ENCODE peak calls at places on chromosomes 2 and 18, in nine cellular contexts. C, Y, D, N, S, F, H, J and X are unnamed samples.

GRCh38 chr2:240520143-240520973 is 37.4 kb downstream of the ANKMY1 start:
- DNase-seq in N (no peak), C (no peak), F (no peak), Y (peak; percentile 66), S (no peak), J (no peak), H (no peak), D (no peak), X (no peak)

GRCh38 chr2:776038-776437 is 98.8 kb upstream of the TMEM18 start:
- DNase-seq in C (no peak), N (no peak), S (no peak), J (no peak), H (no peak), F (no peak), Y (no peak), D (no peak), X (no peak)

GRCh38 chr2:2234398-2234797 is 96.7 kb downstream of the MYT1L start:
- DNase-seq in D (no peak), N (no peak), H (no peak), C (no peak), J (no peak), Y (no peak), S (no peak), F (no peak), X (no peak)

GRCh38 chr2:35973132-35973736 is 382.3 kb upstream of the CRIM1 start:
- DNase-seq in Y (no peak), C (no peak), D (no peak), H (peak; percentile 31), J (no peak), F (no peak), N (no peak), S (no peak), X (no peak)

GRCh38 chr18:63775166-63775730 is at the start of gene SERPINB7:
- DNase-seq in C (peak; percentile 10), J (no peak), Y (no peak), S (no peak), D (no peak), F (no peak), H (peak; percentile 70), N (no peak), X (no peak)

GRCh38 chr2:219912530-219912929 is 285.1 kb downstream of the SLC4A3 start:
- DNase-seq in S (no peak), C (no peak), F (no peak), J (no peak), D (no peak), N (no peak), Y (no peak), H (peak; percentile 46), X (peak; percentile 69)

GRCh38 chr2:204487447-204488229 is 57.6 kb upstream of the PARD3B start:
- DNase-seq in D (no peak), J (no peak), S (no peak), H (no peak), Y (no peak), C (no peak), N (no peak), F (no peak), X (no peak)

GRCh38 chr18:323253-323622 is 55.4 kb upstream of the THOC1 start:
- DNase-seq in S (peak; percentile 21), Y (no peak), C (no peak), D (no peak), H (peak; percentile 33), N (no peak), J (no peak), F (no peak), X (no peak)

GRCh38 chr2:15793078-15793913 is 147.1 kb upstream of the MYCN start:
- DNase-seq in C (no peak), S (no peak), Y (peak; percentile 42), F (no peak), D (no peak), J (no peak), H (no peak), N (no peak), X (no peak)

GRCh38 chr2:212842544-212843185 is 304.1 kb upstream of the ERBB4 start:
- DNase-seq in F (no peak), C (no peak), J (no peak), S (no peak), N (no peak), D (no peak), Y (no peak), H (peak; percentile 68), X (no peak)

GRCh38 chr2:13050764-13051163 is 334.0 kb downstream of the TRIB2 start:
- DNase-seq in S (no peak), N (no peak), H (no peak), C (no peak), Y (no peak), F (no peak), J (no peak), D (no peak), X (no peak)

GRCh38 chr2:106886916-106887758 is 1.2 kb upstream of the ST6GAL2 start:
- DNase-seq in S (no peak), D (peak; percentile 57), C (no peak), Y (no peak), F (no peak), J (no peak), N (peak; percentile 32), H (peak; percentile 20), X (no peak)

GRCh38 chr2:200667397-200667796 is 81.6 kb downstream of the AOX1 start:
- DNase-seq in C (no peak), H (no peak), J (no peak), Y (no peak), N (no peak), D (no peak), S (no peak), F (no peak), X (no peak)

GRCh38 chr2:70381821-70382220 is 80.0 kb upstream of the FAM136A start:
- DNase-seq in J (no peak), S (no peak), F (no peak), C (no peak), D (no peak), Y (no peak), N (no peak), H (no peak), X (no peak)

GRCh38 chr2:233535276-233535675 is 31.3 kb downstream of the USP40 start:
- DNase-seq in S (no peak), N (no peak), C (no peak), J (no peak), F (no peak), D (no peak), Y (no peak), H (no peak), X (no peak)

GRCh38 chr2:29425866-29426265 is 310.7 kb downstream of the CLIP4 start:
- DNase-seq in N (no peak), C (no peak), Y (no peak), H (no peak), D (no peak), S (no peak), J (no peak), F (no peak), X (no peak)

DNA sequence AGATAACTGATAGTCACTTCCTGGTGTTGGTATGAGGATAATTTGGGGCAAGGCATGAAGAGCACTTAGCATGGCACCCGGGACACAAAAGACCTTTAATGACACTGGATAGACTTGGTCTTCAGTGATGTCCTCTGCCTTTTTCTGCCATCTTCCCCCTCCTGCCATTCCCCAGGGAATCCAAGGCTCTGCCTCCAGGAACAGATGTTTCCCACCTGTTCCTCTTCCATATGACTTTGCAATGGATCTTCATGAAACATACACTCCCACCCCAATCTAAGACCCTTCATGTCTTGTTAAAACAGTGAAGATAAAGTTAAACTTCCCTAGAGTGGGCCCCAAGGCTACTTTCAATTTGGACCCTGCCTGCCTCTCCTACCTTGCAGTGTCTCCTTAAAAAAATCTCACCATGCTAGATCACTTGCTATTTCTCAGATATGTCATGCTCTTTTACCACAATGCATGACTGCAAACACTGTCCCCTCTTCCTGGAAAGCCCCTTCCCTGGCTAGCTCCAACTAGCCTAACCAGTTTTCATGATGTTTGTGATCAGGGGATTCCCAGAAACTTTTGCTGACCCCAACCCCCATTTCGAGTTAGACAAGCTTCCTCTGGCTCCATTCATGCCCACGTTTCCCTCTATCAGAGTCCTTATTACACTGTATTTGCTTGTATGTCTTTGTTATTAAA is 61.6 kb upstream of the ATL2 start:
- DNase-seq in F (no peak), C (no peak), J (no peak), N (no peak), S (no peak), H (no peak), Y (no peak), D (no peak), X (no peak)
- H3K27ac ChIP-seq in F (no peak overlapping the region), C (no peak overlapping the region), J (no peak overlapping the region), N (no peak overlapping the region), S (no peak overlapping the region), H (no peak overlapping the region), Y (no peak overlapping the region), D (no peak overlapping the region), X (no peak overlapping the region)

DNA sequence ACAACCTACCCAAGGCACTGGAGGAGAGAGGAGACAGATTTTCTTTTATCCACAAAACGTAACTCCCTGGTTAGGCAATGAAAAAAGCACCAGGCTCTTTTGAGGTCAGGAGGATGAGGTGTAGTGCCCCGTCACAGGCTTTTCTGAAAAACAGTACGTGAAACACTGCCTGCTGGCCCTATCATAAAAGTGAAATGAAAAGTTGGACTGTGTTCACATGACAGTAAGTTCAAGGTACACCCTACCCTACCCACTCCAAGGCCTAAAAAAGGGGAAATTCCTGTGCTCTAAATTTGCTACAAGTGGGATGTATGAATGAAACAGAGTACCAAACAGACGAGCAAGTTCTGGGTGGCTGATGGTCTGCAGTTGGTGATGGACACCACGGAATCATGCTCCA is 17.7 kb downstream of the LGALSL start:
- DNase-seq in F (no peak), S (no peak), D (no peak), H (no peak), C (no peak), Y (no peak), J (no peak), N (no peak), X (no peak)
- H3K27me3 ChIP-seq in F (no peaks in the 10 kb centered on the region), S (no peaks in the 10 kb centered on the region), D (no peaks in the 10 kb centered on the region), H (no peaks in the 10 kb centered on the region), C (no peaks in the 10 kb centered on the region), Y (no peaks in the 10 kb centered on the region), J (no peaks in the 10 kb centered on the region), N (no peaks in the 10 kb centered on the region), X (no peaks in the 10 kb centered on the region)

DNA sequence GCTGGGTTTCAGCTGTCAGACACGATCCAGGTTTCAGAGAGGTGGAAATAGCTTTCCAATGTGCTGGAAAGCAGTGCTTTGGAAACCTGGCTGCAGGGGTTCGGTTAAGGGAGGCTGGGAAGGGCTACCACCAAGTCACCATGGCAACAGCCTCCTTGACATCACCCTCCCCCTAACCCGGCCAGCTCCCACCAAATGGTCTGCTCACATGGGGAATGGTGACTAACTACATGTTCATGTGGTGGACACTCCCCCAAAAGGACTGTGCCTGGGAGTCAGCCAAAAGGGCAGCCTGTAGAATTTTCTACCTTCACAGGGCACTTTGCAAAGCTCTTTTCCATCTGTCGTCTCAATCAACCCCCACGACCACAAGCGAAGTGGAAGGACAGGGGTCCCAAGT is 144.7 kb downstream of the ZBTB7C start:
- DNase-seq in H (no peak), D (no peak), S (no peak), C (no peak), Y (no peak), N (no peak), J (no peak), F (no peak), X (no peak)
- H3K27ac ChIP-seq in H (no peak overlapping the region), D (no peak overlapping the region), S (no peak overlapping the region), C (no peak overlapping the region), Y (no peak overlapping the region), N (no peak overlapping the region), J (no peak overlapping the region), F (no peak overlapping the region), X (no peak overlapping the region)

DNA sequence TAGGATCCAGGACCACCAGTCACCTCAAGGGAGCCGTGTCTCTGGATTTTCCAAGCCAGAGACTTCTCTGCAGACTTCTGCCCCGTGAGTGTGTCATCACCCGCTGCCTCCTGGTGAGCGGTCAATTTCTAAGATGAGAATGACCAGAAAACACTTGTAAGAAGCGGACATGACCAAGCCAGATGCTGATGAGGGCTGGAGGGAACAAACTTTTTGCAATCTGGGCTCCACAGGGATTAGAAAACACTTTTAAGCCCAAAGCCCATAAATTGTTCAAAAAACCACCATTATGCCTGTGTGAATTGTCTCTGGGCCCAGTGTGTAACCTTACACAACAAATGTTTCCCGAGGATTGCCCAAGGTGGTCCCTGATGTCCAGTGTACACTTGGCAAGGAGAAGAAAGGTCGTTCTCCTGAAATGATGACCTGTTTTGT is 5.3 kb upstream of the NPPC start:
- DNase-seq in D (no peak), Y (no peak), C (no peak), J (no peak), S (peak; percentile 65), F (no peak), H (no peak), N (no peak), X (peak; percentile 89)
- H3K27me3 ChIP-seq in D (peaks cover 33% of the 10 kb centered on the region), Y (peaks cover 52% of the 10 kb centered on the region), C (no peaks in the 10 kb centered on the region), J (no peaks in the 10 kb centered on the region), S (peaks cover 23% of the 10 kb centered on the region), F (no peaks in the 10 kb centered on the region), H (peaks cover 42% of the 10 kb centered on the region), N (peaks cover 32% of the 10 kb centered on the region), X (peaks cover 4% of the 10 kb centered on the region)